ENCODE peak calls at places on chromosomes 6 and 20, in seven cellular contexts. W, V, K, G, I, D and S are unnamed samples.

GRCh38 chr6:26243742-26244141 is 121.3 kb upstream of the BTN3A2 start:
- DNase-seq in G (no peak), W (no peak), V (no peak), D (no peak), K (no peak), I (no peak), S (no peak)

GRCh38 chr6:68990313-68990712 is 355.2 kb downstream of the ADGRB3 start:
- DNase-seq in I (no peak), W (no peak), D (no peak), V (no peak), K (no peak), G (no peak), S (no peak)

GRCh38 chr6:144156334-144156733 is 6.0 kb downstream of the STX11 start:
- DNase-seq in W (no peak), D (no peak), V (peak), K (no peak), G (no peak), I (no peak), S (no peak)

GRCh38 chr20:49210101-49210749 is 9.0 kb upstream of the DDX27 start:
- DNase-seq in G (no peak), K (no peak), D (no peak), W (no peak), V (peak), I (no peak), S (no peak)

GRCh38 chr20:7375905-7376304 is 564.4 kb downstream of the HAO1 start:
- DNase-seq in V (peak), K (no peak), I (no peak), W (no peak), G (no peak), D (no peak), S (no peak)

GRCh38 chr6:89610149-89610642 is 28.4 kb downstream of the LYRM2 start:
- DNase-seq in I (peak), D (peak), V (peak), G (peak), K (peak), W (peak), S (peak)

GRCh38 chr6:120198033-120198432 is 848.5 kb upstream of the MAN1A1 start:
- DNase-seq in W (no peak), V (peak), D (no peak), K (no peak), I (no peak), G (no peak), S (no peak)

GRCh38 chr6:31874836-31875572 is 3.8 kb downstream of the SLC44A4 start:
- DNase-seq in D (no peak), W (no peak), V (no peak), G (no peak), I (no peak), K (no peak), S (no peak)

GRCh38 chr20:50408526-50409364 is 101.4 kb upstream of the PTPN1 start:
- DNase-seq in K (no peak), G (no peak), D (no peak), I (no peak), V (no peak), W (no peak), S (no peak)

GRCh38 chr6:25329156-25329555 is 50.0 kb downstream of the CARMIL1 start:
- DNase-seq in W (no peak), K (no peak), D (no peak), I (no peak), V (no peak), G (no peak), S (no peak)

GRCh38 chr6:55798571-55798970 is 76.8 kb downstream of the BMP5 start:
- DNase-seq in V (no peak), I (no peak), D (no peak), W (no peak), K (no peak), G (no peak), S (no peak)

GRCh38 chr20:48075591-48076174 is 290.4 kb upstream of the SULF2 start:
- DNase-seq in V (no peak), K (no peak), D (no peak), G (no peak), W (no peak), I (no peak), S (no peak)

GRCh38 chr6:97322811-97323210 is 39.8 kb upstream of the MMS22L start:
- DNase-seq in K (no peak), D (no peak), V (peak), I (no peak), W (no peak), G (no peak), S (no peak)

GRCh38 chr20:61355585-61355984 is 103.5 kb downstream of the CDH4 start:
- DNase-seq in I (no peak), D (no peak), G (no peak), V (no peak), W (no peak), K (no peak), S (no peak)

GRCh38 chr20:49045440-49046086 is 549 bp upstream of the CSE1L start:
- DNase-seq in I (no peak), W (peak), D (no peak), V (peak), K (no peak), G (no peak), S (peak)

GRCh38 chr6:97064578-97064977 is 140.1 kb downstream of the KLHL32 start:
- DNase-seq in W (no peak), D (no peak), V (no peak), K (no peak), I (no peak), G (no peak), S (no peak)

GRCh38 chr6:2222275-2222842 is 23.0 kb downstream of the GMDS start:
- DNase-seq in V (peak), I (no peak), D (no peak), G (no peak), W (no peak), K (no peak), S (no peak)

GRCh38 chr20:18611492-18611891 is 23.6 kb downstream of the DTD1 start:
- DNase-seq in G (no peak), I (no peak), W (no peak), D (no peak), V (no peak), K (no peak), S (no peak)

GRCh38 chr6:170236131-170236851 is 54.6 kb downstream of the DLL1 start:
- DNase-seq in K (no peak), V (no peak), W (peak), G (no peak), D (peak), I (no peak), S (no peak)

GRCh38 chr6:139590206-139590605 is 215.8 kb upstream of the CITED2 start:
- DNase-seq in I (no peak), V (no peak), K (no peak), D (no peak), W (no peak), G (no peak), S (no peak)

GRCh38 chr6:80438728-80439127 is 332.3 kb downstream of the BCKDHB start:
- DNase-seq in I (no peak), K (no peak), W (no peak), V (peak), G (no peak), D (no peak), S (no peak)

DNA sequence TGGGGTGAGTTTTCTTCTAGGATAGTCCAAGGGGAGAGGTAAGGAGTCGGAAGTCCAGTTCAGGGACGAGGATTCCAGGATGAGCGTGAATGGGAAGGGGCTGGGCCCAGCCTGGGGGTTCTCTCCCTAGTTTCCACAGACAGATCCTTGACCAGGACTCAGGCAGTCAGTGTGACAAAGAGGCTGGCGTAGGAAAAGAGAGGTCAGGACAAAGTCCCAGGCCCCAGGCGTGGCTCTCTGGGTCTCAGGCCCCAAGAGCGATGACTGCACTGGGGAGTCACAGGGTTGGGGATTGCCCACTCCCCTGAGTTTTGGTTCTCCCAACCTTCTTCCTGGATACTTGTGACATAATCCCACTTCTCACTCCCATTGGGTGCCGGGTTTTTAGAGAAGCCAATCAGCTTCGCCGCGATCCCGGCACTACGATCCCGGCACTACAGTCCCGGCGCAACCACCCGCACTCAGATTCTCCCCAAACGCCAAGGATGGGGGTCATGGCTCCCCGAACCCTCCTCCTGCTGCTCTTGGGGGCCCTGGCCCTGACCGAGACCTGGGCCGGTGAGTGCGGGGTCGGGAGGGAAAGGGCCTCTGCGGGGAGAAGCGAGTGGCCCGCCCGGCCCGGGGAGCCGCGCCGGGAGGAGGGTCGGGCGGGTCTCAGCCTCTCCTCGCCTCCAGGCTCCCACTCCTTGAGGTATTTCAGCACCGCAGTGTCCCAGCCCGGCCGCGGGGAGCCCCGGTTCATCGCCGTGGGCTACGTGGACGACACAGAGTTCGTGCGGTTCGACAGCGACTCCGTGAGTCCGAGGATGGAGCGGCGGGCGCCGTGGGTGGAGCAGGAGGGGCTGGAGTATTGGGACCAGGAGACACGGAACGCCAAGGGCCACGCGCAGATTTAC is 46.2 kb upstream of the TRIM26 start:
- DNase-seq in I (peak), D (peak), G (peak), W (peak), V (peak), K (peak), S (peak)
- TF ChIP-seq CTCF in I (peak), D (no peak), G (no peak), W (no peak), V (peak), K (peak), S (no peak)

DNA sequence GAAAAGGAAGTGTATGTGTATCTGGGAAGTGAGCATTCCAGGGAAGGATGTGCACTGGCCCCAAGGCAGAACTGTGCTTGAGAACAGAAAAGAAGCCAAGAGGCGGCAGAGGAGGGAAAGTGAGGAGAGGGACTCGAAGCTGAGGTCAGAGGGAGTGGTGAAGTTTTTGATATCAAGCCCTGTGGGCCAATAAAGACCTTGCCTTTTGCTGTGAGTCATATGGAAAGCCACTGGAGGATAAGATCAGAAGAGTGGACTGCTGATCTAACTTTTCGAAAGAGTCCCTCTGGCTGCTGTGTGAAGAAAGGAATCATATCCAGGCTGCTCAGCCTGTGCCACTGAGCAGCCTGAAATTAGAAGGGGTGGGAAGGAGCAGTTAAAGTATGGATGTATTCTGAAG is 99.4 kb downstream of the EYA4 start:
- DNase-seq in W (no peak), G (no peak), K (no peak), V (peak), I (no peak), D (no peak), S (no peak)
- TF ChIP-seq CTCF in W (no peak), G (no peak), K (no peak), V (peak), I (no peak), D (no peak), S (no peak)

DNA sequence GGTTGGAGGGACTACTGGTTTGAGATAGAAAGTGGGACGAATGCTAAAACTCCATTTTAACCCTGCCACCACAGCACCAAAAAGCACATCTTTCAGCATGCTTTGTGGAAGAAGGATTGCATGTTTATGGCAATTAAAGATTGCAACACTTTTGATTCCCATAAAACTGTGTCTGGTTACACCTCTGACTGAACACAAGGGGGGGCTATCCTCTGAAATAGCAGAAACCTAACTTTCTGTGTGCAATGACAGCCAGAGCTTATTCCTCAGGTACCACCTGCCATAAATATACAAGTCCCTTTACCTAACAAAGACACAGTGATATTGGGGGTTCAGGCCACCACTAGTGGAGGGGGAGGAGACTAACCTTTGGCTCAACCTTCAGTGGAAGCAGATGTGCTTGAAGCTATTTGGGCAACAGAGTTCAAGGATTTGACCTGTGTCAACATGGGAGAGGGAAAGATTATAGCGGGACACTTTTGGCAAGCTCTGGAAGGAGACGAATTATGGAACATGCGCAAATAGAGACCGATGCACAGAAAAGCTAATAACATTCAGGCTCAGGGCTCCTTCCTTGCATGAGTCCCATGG is 9.6 kb upstream of the PLG start:
- DNase-seq in V (no peak), G (no peak), W (no peak), K (no peak), I (no peak), D (no peak), S (peak)
- TF ChIP-seq CTCF in V (no peak), G (no peak), W (no peak), K (no peak), I (no peak), D (no peak), S (no peak)

DNA sequence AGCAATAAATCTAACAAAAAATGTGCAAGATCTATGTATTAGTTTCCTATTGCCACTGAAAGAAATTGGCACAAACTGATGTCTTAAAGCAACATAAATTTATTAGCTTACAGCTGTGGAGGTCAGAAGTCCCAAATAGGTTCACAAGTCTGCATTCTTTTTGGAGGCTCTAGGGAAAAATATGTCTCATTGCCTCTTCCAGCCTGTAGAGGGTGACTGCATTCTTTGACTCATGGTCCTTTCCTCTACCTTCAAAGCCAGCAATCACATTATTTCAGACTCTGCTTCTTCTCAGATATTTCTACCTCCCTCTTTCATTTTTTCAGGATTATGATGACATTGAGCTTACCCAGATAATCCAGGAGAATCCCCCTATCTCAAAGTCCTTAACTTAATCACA is 1531.1 kb downstream of the KHDRBS2 start:
- DNase-seq in G (no peak), K (no peak), V (no peak), I (no peak), W (no peak), D (no peak), S (no peak)
- TF ChIP-seq CTCF in G (no peak), K (no peak), V (no peak), I (no peak), W (no peak), D (no peak), S (no peak)

GRCh38 chr6:74755196-74755595 is 450.7 kb downstream of the COL12A1 start:
- DNase-seq in G (no peak), V (no peak), W (peak), I (no peak), D (no peak), K (no peak), S (no peak)
- TF ChIP-seq CTCF in G (no peak), V (no peak), W (no peak), I (no peak), D (no peak), K (no peak), S (no peak)

GRCh38 chr20:57802877-57803717 is 93.3 kb upstream of the PMEPA1 start:
- DNase-seq in I (no peak), V (no peak), G (no peak), W (no peak), K (no peak), D (no peak), S (no peak)
- TF ChIP-seq CTCF in I (no peak), V (no peak), G (no peak), W (no peak), K (no peak), D (no peak), S (no peak)

GRCh38 chr6:44470746-44471145 is 83.2 kb downstream of the CDC5L start:
- DNase-seq in W (no peak), V (no peak), I (no peak), G (no peak), K (no peak), D (no peak), S (no peak)

GRCh38 chr6:44468835-44469234 is 81.3 kb downstream of the CDC5L start:
- DNase-seq in V (no peak), G (no peak), I (no peak), W (no peak), D (no peak), K (no peak), S (no peak)

GRCh38 chr6:44472250-44472945 is 84.9 kb downstream of the CDC5L start:
- DNase-seq in V (no peak), W (no peak), I (no peak), D (no peak), G (no peak), K (no peak), S (no peak)

GRCh38 chr6:44471271-44471981 is 83.9 kb downstream of the CDC5L start:
- DNase-seq in K (no peak), V (no peak), W (peak), D (no peak), G (no peak), I (no peak), S (no peak)

DNA sequence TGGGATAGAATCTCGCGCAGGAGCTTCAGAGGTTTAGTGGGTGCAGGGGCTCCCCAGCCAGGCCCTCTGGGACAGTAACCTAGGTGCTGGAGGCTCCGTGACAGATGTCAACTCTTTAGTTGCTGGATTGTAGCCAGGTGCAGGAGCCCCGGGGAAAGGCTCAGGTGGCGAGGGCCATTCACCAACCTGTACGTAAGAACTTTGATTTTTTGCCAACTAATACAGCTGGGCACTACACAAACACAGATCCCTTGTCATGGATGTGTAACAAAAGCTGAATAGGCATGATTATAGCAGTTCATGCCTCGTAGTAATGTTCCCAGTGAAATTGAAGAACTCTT is 82.6 kb downstream of the CDC5L start:
- DNase-seq in V (no peak), G (no peak), W (no peak), D (no peak), I (no peak), K (no peak), S (no peak)
- TF ChIP-seq CTCF in V (no peak), G (no peak), W (no peak), D (no peak), I (no peak), K (no peak), S (no peak)

DNA sequence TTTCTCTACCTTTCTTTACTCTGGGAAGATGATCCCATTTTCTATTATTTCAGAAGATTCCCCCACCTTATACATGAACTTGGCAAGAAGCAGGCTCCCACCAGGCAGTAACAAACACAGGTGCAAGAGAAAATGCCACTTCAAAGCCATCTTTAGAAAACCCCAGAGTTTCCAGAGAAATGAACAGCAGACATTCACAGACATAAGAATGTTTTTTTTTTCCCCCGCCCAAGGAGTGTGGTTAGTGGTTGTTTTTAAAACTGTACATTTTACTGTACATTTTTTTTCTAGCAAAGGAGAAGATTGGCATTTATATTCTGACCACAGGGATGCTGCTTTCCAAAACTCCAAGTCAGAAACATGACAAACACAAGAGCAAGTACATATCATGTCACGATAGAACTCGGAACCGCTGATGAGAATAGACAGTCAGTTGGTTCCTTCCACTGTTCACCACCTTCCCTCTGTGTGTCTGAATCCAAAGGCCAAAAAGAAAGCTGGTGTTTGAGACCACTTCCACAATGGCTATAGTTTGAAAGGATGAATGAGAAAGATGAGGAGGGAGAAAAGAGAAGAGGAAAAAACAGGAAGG is 197.9 kb downstream of the LRFN2 start:
- DNase-seq in W (no peak), D (no peak), V (no peak), K (no peak), I (no peak), G (no peak), S (no peak)
- TF ChIP-seq CTCF in W (no peak), D (no peak), V (no peak), K (no peak), I (no peak), G (no peak), S (no peak)

GRCh38 chr6:71621918-71622519 is 264.3 kb upstream of the RIMS1 start:
- DNase-seq in K (no peak), D (no peak), W (no peak), V (peak), I (no peak), G (no peak), S (no peak)
- TF ChIP-seq CTCF in K (peak), D (no peak), W (peak), V (peak), I (no peak), G (no peak), S (peak)